ENCODE peak calls at places on chromosomes 2 and 18, in seven cellular contexts. L is H1, E is IMR-90, V is H9, B is mesendoderm, N is mesenchymal stem cell, S is trophoblast cell. H is an unnamed sample.

GRCh38 chr18:57497372-57498294 is 62.5 kb downstream of the ONECUT2 start:
- DNase-seq in L (no peak), E (peak; percentile 24), V (no peak), B (no peak), N (peak; percentile 0), S (no peak), H (no peak)

GRCh38 chr2:59701271-59701994 is 852.0 kb downstream of the BCL11A start:
- DNase-seq in L (no peak), E (no peak), V (no peak), B (no peak), N (no peak), S (peak; percentile 83), H (no peak)

GRCh38 chr2:164784376-164784775 is 57.2 kb downstream of the COBLL1 start:
- DNase-seq in L (no peak), E (no peak), V (no peak), B (peak; percentile 88), N (no peak), S (no peak), H (peak; percentile 15)

GRCh38 chr2:230908595-230909191 is 16.3 kb downstream of the GPR55 start:
- DNase-seq in L (no peak), E (peak; percentile 93), V (peak; percentile 33), B (peak; percentile 40), N (peak; percentile 93), S (no peak), H (no peak)

GRCh38 chr2:47003641-47004427 is 88.2 kb upstream of the MCFD2 start:
- DNase-seq in L (no peak), E (no peak), V (no peak), B (peak; percentile 30), N (peak; percentile 30), S (no peak), H (no peak)

GRCh38 chr2:206085742-206086445 is at the start of gene INO80D:
- DNase-seq in L (peak; percentile 74), E (peak; percentile 86), V (peak; percentile 73), B (peak; percentile 93), N (peak; percentile 93), S (peak; percentile 72), H (peak; percentile 72)

GRCh38 chr2:8892149-8892548 is 54.7 kb upstream of the KIDINS220 start:
- DNase-seq in L (no peak), E (no peak), V (no peak), B (peak; percentile 30), N (no peak), S (no peak), H (no peak)

GRCh38 chr2:37656512-37657423 is 14.7 kb downstream of the CDC42EP3 start:
- DNase-seq in L (no peak), E (no peak), V (peak; percentile 86), B (peak; percentile 90), N (peak; percentile 59), S (no peak), H (peak; percentile 24)

GRCh38 chr2:171208648-171209047 is 48.0 kb upstream of the TLK1 start:
- DNase-seq in L (no peak), E (no peak), V (no peak), B (no peak), N (no peak), S (no peak), H (no peak)

GRCh38 chr2:84792856-84793522 is 87.9 kb downstream of the TRABD2A start:
- DNase-seq in L (no peak), E (peak; percentile 60), V (no peak), B (no peak), N (peak; percentile 19), S (no peak), H (no peak)

GRCh38 chr18:58915006-58915799 is 50.5 kb downstream of the ZNF532 start:
- DNase-seq in L (peak; percentile 43), E (no peak), V (no peak), B (no peak), N (no peak), S (no peak), H (no peak)

GRCh38 chr2:119315241-119315925 is 51.3 kb downstream of the C2orf76 start:
- DNase-seq in L (no peak), E (no peak), V (no peak), B (no peak), N (no peak), S (peak; percentile 6), H (no peak)

GRCh38 chr2:240996161-240996833 is 2.1 kb upstream of the SNED1 start:
- DNase-seq in L (peak; percentile 32), E (no peak), V (peak; percentile 21), B (no peak), N (no peak), S (no peak), H (no peak)

GRCh38 chr2:99865217-99865569 is 277.2 kb downstream of the AFF3 start:
- DNase-seq in L (no peak), E (no peak), V (no peak), B (no peak), N (no peak), S (no peak), H (no peak)

DNA sequence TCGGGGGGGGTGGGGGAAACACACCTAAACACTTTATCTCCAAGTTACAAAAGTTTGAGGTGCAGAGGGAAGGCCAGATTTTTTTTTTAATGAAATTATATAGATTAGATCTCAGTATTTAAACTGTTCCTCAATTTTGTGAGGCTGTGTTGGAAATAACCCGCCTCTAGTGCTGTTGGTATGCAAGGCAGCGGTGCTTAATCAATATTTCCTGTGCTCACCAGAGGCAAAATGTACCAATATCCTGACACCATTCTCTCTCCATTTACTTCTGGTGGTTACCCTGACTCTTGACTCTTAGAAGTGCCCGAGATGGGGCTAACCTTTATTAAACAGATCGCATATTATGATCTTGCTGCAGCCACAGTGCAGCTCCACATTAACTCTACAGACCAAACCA is 54.8 kb upstream of the EML6 start:
- DNase-seq in L (no peak), E (no peak), V (no peak), B (no peak), N (no peak), S (no peak), H (no peak)
- H2BK5ac ChIP-seq in L (no peak overlapping the region), E (no peak overlapping the region), V (no peak overlapping the region), B (no peak overlapping the region), N (no peak overlapping the region), S (no peak overlapping the region), H (no peak overlapping the region)

GRCh38 chr2:161990741-161991140 is 83.3 kb downstream of the DPP4 start:
- DNase-seq in L (no peak), E (peak; percentile 96), V (no peak), B (peak; percentile 24), N (peak; percentile 85), S (peak; percentile 14), H (no peak)
- H2BK5ac ChIP-seq in L (no peak overlapping the region), E (no peak overlapping the region), V (no peak overlapping the region), B (no peak overlapping the region), N (no peak overlapping the region), S (no peak overlapping the region), H (no peak overlapping the region)

GRCh38 chr2:106956879-106957278 is 70.9 kb upstream of the ST6GAL2 start:
- DNase-seq in L (no peak), E (peak; percentile 84), V (no peak), B (peak; percentile 91), N (peak; percentile 84), S (no peak), H (no peak)
- H2BK5ac ChIP-seq in L (no peak overlapping the region), E (no peak overlapping the region), V (no peak overlapping the region), B (no peak overlapping the region), N (no peak overlapping the region), S (no peak overlapping the region), H (no peak overlapping the region)

DNA sequence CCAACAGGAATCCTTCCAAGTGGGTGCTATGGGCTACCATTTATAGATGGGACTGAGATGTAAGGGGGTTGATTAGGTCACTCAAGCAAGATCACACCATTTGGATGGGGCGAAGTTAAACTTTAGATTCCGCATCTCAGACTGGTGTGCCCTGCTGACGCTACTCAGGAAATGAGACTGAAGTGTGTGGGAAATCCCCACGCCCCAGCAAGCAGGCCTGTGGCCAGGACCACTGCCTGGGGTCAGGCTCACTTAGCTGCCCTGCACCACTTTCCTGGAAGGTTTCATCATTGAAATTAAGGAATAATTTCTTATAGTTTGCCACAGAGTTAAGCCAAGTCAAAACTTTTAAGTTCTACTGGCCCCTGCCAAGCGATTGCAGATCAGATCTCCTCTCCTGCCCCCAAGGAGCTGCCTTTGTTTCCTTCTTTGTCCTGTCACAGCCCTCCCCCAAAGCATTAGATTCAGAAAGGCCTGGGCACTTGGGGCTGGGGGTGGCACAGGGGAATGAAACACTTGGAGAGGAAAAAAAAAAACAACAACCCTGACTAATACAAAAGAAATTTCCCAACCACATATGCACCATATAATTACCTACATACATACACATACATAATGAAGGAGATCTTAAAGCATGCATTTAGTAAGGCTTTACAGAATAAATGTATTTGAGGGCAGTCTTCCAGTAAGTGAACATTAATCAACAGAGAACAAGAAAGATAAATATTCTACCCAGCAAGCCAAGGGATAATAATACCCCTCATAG is 70.2 kb upstream of the PPP1CB start:
- DNase-seq in L (no peak), E (peak; percentile 81), V (no peak), B (no peak), N (peak; percentile 88), S (peak; percentile 14), H (no peak)
- H2BK5ac ChIP-seq in L (no peak overlapping the region), E (peak overlapping the region; percentile 9), V (no peak overlapping the region), B (no peak overlapping the region), N (no peak overlapping the region), S (peak overlapping the region; percentile 81), H (no peak overlapping the region)

GRCh38 chr2:142741764-142742269 is 135.6 kb upstream of the KYNU start:
- DNase-seq in L (no peak), E (peak; percentile 22), V (no peak), B (no peak), N (no peak), S (no peak), H (no peak)
- H2BK5ac ChIP-seq in L (no peak overlapping the region), E (peak overlapping the region; percentile 64), V (no peak overlapping the region), B (no peak overlapping the region), N (no peak overlapping the region), S (no peak overlapping the region), H (no peak overlapping the region)

DNA sequence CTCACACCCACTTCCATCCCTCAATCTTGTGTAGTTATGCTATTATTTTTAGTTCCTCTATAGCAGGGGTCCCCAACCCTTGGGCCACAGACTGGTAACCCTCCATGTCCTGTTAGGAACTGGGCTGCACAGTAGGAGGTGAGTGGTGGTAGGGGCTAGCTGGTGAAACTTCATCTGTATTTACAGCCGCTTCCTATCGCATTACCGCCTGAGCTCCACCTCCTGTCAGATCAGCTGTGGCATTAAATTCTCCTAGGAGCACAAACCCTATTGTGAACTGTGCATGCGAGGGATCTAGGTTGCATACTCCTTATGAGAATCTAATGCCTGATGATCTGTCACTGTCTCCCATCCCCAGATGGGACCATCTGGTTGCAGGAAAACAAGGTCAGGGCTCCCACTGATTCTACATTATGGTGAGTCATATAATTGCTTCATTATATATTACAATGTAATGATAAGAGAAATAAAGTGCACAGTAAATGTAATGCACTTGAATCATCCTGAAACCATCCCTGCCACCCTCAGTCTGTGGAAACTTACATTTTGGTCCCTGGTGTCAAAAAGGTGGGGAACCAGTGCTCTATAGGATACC is 1.6 kb upstream of the RAB11FIP5 start:
- DNase-seq in L (no peak), E (peak; percentile 70), V (no peak), B (no peak), N (peak; percentile 41), S (no peak), H (no peak)
- H2BK5ac ChIP-seq in L (no peak overlapping the region), E (peak overlapping the region; percentile 81), V (no peak overlapping the region), B (no peak overlapping the region), N (no peak overlapping the region), S (no peak overlapping the region), H (no peak overlapping the region)

H was measured in neuronal stem cell.